ENCODE peak calls at places on chromosome 11, in ten cellular contexts. P is transverse colon, J is sigmoid colon, K is ovary, R is A549, T is esophagus muscularis mucosa, A is HepG2, N is H1, S is K562, O is stomach. E is an unnamed sample.

GRCh38 chr11:119795231-119795630 is 66.2 kb upstream of the NECTIN1 start:
- DNase-seq in P (no peak), J (no peak), K (no peak), R (peak; percentile 19), T (no peak), A (no peak), N (no peak), S (no peak), O (no peak), E (peak; percentile 17)

GRCh38 chr11:74380746-74381439 is 17.3 kb downstream of the PGM2L1 start:
- DNase-seq in P (peak; percentile 67), J (no peak), K (no peak), R (peak; percentile 16), T (no peak), A (no peak), N (no peak), S (no peak), O (peak; percentile 57), E (no peak)

GRCh38 chr11:31959711-31960110 is 131.2 kb upstream of the RCN1 start:
- DNase-seq in P (no peak), J (no peak), K (no peak), R (peak; percentile 9), T (no peak), A (no peak), N (no peak), S (no peak), O (no peak), E (no peak)

GRCh38 chr11:72735495-72736027 is 16.6 kb downstream of the ARAP1 start:
- DNase-seq in P (no peak), J (peak; percentile 91), K (no peak), R (peak; percentile 35), T (no peak), A (peak; percentile 47), N (no peak), S (peak; percentile 53), O (no peak), E (no peak)

GRCh38 chr11:123129920-123130319 is 65.1 kb downstream of the CLMP start:
- DNase-seq in P (no peak), J (no peak), K (no peak), R (no peak), T (no peak), A (no peak), N (no peak), S (no peak), O (no peak), E (no peak)

GRCh38 chr11:18700375-18700774 is 1.8 kb downstream of the TMEM86A start:
- DNase-seq in P (no peak), J (peak; percentile 57), K (peak; percentile 63), R (no peak), T (no peak), A (no peak), N (no peak), S (no peak), O (no peak), E (no peak)

GRCh38 chr11:11073996-11074395 is 216.1 kb upstream of the ZBED5 start:
- DNase-seq in P (no peak), J (no peak), K (no peak), R (no peak), T (peak; percentile 19), A (no peak), N (no peak), S (no peak), O (no peak), E (no peak)

GRCh38 chr11:126153999-126154398 is 57.5 kb downstream of the RPUSD4 start:
- DNase-seq in P (no peak), J (peak; percentile 62), K (no peak), R (no peak), T (no peak), A (no peak), N (no peak), S (no peak), O (no peak), E (no peak)

GRCh38 chr11:112412383-112412782 is 151.7 kb upstream of the PLET1 start:
- DNase-seq in P (no peak), J (no peak), K (no peak), R (no peak), T (peak; percentile 45), A (no peak), N (no peak), S (no peak), O (no peak), E (no peak)

GRCh38 chr11:112511271-112511670 is 250.6 kb upstream of the PLET1 start:
- DNase-seq in P (no peak), J (no peak), K (no peak), R (no peak), T (peak; percentile 83), A (no peak), N (no peak), S (no peak), O (no peak), E (no peak)

GRCh38 chr11:62264004-62264403 is 6.0 kb upstream of the SCGB2A2 start:
- DNase-seq in P (no peak), J (no peak), K (no peak), R (no peak), T (no peak), A (no peak), N (no peak), S (no peak), O (no peak), E (no peak)

GRCh38 chr11:94938399-94939055 is 34.8 kb downstream of the CWC15 start:
- DNase-seq in P (no peak), J (peak; percentile 90), K (no peak), R (no peak), T (peak; percentile 94), A (no peak), N (no peak), S (no peak), O (no peak), E (peak; percentile 48)

GRCh38 chr11:45169310-45170072 is 23.1 kb downstream of the PRDM11 start:
- DNase-seq in P (no peak), J (no peak), K (no peak), R (no peak), T (no peak), A (no peak), N (no peak), S (no peak), O (no peak), E (no peak)

GRCh38 chr11:61784506-61784805 is 7.9 kb downstream of the TMEM258 start:
- DNase-seq in P (no peak), J (no peak), K (no peak), R (no peak), T (no peak), A (no peak), N (no peak), S (no peak), O (no peak), E (no peak)

GRCh38 chr11:131274233-131274632 is 96.2 kb upstream of the NTM start:
- DNase-seq in P (no peak), J (no peak), K (no peak), R (no peak), T (no peak), A (no peak), N (no peak), S (no peak), O (no peak), E (no peak)

GRCh38 chr11:131275580-131275979 is 94.8 kb upstream of the NTM start:
- DNase-seq in P (no peak), J (peak; percentile 74), K (no peak), R (no peak), T (no peak), A (no peak), N (no peak), S (no peak), O (no peak), E (no peak)

GRCh38 chr11:131281316-131281715 is 89.1 kb upstream of the NTM start:
- DNase-seq in P (no peak), J (no peak), K (no peak), R (no peak), T (no peak), A (no peak), N (no peak), S (no peak), O (no peak), E (no peak)

GRCh38 chr11:131279685-131280084 is 90.7 kb upstream of the NTM start:
- DNase-seq in P (no peak), J (no peak), K (no peak), R (no peak), T (no peak), A (no peak), N (no peak), S (no peak), O (no peak), E (no peak)

GRCh38 chr11:131278472-131278871 is 91.9 kb upstream of the NTM start:
- DNase-seq in P (no peak), J (no peak), K (no peak), R (no peak), T (no peak), A (no peak), N (no peak), S (no peak), O (no peak), E (no peak)
- TF ChIP-seq EP300 in P (no peak), J (no peak), K (no peak), R (no peak), T (no peak), A (no peak), N (no peak), S (no peak), O (no peak), E (no peak)

GRCh38 chr11:7905961-7906429 is 25.1 kb downstream of the OR10A6 start:
- DNase-seq in P (no peak), J (no peak), K (no peak), R (no peak), T (no peak), A (no peak), N (no peak), S (no peak), O (peak; percentile 40), E (no peak)
- H3K4me3 ChIP-seq in P (no peak overlapping the region), J (no peak overlapping the region), K (no peak overlapping the region), R (no peak overlapping the region), T (no peak overlapping the region), A (no peak overlapping the region), N (peak overlapping the region; percentile 30), S (no peak overlapping the region), O (no peak overlapping the region), E (no peak overlapping the region)

GRCh38 chr11:65786786-65787636 is at the start of gene OVOL1:
- DNase-seq in P (peak; percentile 91), J (no peak), K (no peak), R (no peak), T (no peak), A (no peak), N (no peak), S (no peak), O (peak; percentile 88), E (no peak)
- TF ChIP-seq POLR2A in P (peak; percentile 95), J (no peak), K (no peak), R (no peak), T (no peak), A (no peak), N (no peak), S (no peak), O (no peak), E (no peak)

DNA sequence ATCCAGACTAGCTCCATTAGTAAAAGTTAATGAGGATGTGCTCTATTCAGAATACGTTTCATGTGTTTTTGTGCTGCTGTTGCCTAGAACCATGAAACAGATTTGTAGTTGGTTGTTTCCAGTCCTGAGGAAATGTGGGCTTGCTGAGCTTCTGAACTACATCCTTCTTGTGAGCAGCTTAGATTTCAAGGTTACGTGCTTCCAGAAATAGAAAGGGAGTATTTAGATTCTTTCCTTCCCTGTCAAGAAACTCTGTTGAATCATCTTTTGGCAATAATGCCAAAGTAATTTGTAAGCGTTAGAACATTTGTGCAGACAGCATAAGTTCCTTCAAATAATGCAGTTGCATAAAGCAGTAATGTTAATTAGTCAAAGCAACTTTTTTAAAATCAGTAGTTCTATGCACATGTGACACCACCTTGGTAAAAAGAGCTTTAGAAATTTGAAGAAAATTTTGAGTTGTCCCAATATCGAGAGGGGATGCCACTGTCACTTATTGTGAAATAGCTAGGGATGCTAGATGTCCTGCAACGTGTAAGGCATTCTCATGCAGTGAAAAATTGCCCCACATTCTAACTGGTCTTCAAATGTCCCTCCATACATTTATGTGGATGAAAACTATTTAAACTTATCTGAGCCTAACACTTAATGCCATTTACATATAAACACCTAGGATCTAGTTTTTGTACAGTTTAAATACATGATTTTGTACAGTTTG is 169.6 kb downstream of the ETS1 start:
- DNase-seq in P (no peak), J (no peak), K (no peak), R (no peak), T (peak; percentile 60), A (no peak), N (no peak), S (no peak), O (no peak), E (no peak)
- TF ChIP-seq EP300 in P (no peak), J (no peak), K (no peak), R (no peak), T (no peak), A (no peak), N (no peak), S (no peak), O (no peak), E (no peak)